ENCODE peak calls at places on chromosomes 12 and 14, in seven cellular contexts. One of them, this sample, is unnamed.

GRCh38 chr12:62891805-62892549 is 43.0 kb downstream of the PPM1H start:
- DNase-seq in HCT116: no peak
- DNase-seq in MM.1S: no peak
- DNase-seq in GM23338: no peak
- DNase-seq in SK-N-SH: no peak
- DNase-seq in GM23248: no peak
- DNase-seq in PC-3: no peak
- DNase-seq in this sample: no peak

GRCh38 chr12:13973981-13974380 is 7.4 kb downstream of the GRIN2B start:
- DNase-seq in PC-3: no peak
- DNase-seq in SK-N-SH: no peak
- DNase-seq in GM23248: no peak
- DNase-seq in MM.1S: no peak
- DNase-seq in HCT116: no peak
- DNase-seq in GM23338: no peak
- DNase-seq in this sample: no peak

GRCh38 chr12:57037264-57037663 is 12.7 kb downstream of the MYO1A start:
- DNase-seq in PC-3: no peak
- DNase-seq in GM23338: no peak
- DNase-seq in HCT116: no peak
- DNase-seq in MM.1S: no peak
- DNase-seq in SK-N-SH: no peak
- DNase-seq in GM23248: no peak
- DNase-seq in this sample: no peak

GRCh38 chr12:25276199-25276937 is 25.6 kb upstream of the KRAS start:
- DNase-seq in HCT116: peak; percentile 42
- DNase-seq in GM23248: peak; percentile 69
- DNase-seq in GM23338: no peak
- DNase-seq in SK-N-SH: peak; percentile 7
- DNase-seq in PC-3: peak; percentile 82
- DNase-seq in MM.1S: peak; percentile 31
- DNase-seq in this sample: no peak

GRCh38 chr12:6358886-6359285 is 16.5 kb downstream of the SCNN1A start:
- DNase-seq in HCT116: no peak
- DNase-seq in PC-3: no peak
- DNase-seq in MM.1S: no peak
- DNase-seq in GM23338: no peak
- DNase-seq in GM23248: no peak
- DNase-seq in SK-N-SH: no peak
- DNase-seq in this sample: no peak

GRCh38 chr12:15886372-15887042 is 4.3 kb downstream of the STRAP start:
- DNase-seq in SK-N-SH: no peak
- DNase-seq in HCT116: no peak
- DNase-seq in MM.1S: no peak
- DNase-seq in GM23248: no peak
- DNase-seq in GM23338: no peak
- DNase-seq in PC-3: peak; percentile 18
- DNase-seq in this sample: no peak

GRCh38 chr14:50741571-50741970 is 73.5 kb upstream of the SAV1 start:
- DNase-seq in GM23248: peak; percentile 39
- DNase-seq in GM23338: no peak
- DNase-seq in MM.1S: peak; percentile 37
- DNase-seq in SK-N-SH: no peak
- DNase-seq in PC-3: peak; percentile 95
- DNase-seq in HCT116: peak; percentile 16
- DNase-seq in this sample: no peak

GRCh38 chr12:86929962-86930361 is 673.8 kb upstream of the MGAT4C start:
- DNase-seq in GM23338: no peak
- DNase-seq in PC-3: no peak
- DNase-seq in SK-N-SH: no peak
- DNase-seq in MM.1S: no peak
- DNase-seq in GM23248: no peak
- DNase-seq in HCT116: no peak
- DNase-seq in this sample: no peak

GRCh38 chr12:4191642-4192041 is 81.9 kb upstream of the CCND2 start:
- DNase-seq in GM23338: no peak
- DNase-seq in HCT116: no peak
- DNase-seq in SK-N-SH: no peak
- DNase-seq in GM23248: no peak
- DNase-seq in MM.1S: no peak
- DNase-seq in PC-3: no peak
- DNase-seq in this sample: no peak

GRCh38 chr12:4190376-4191063 is 83.0 kb upstream of the CCND2 start:
- DNase-seq in HCT116: no peak
- DNase-seq in GM23338: no peak
- DNase-seq in GM23248: no peak
- DNase-seq in PC-3: no peak
- DNase-seq in MM.1S: no peak
- DNase-seq in SK-N-SH: no peak
- DNase-seq in this sample: no peak

GRCh38 chr12:4187916-4188315 is 85.6 kb upstream of the CCND2 start:
- DNase-seq in PC-3: no peak
- DNase-seq in MM.1S: no peak
- DNase-seq in HCT116: no peak
- DNase-seq in SK-N-SH: no peak
- DNase-seq in GM23248: no peak
- DNase-seq in GM23338: no peak
- DNase-seq in this sample: no peak

GRCh38 chr12:4191149-4191548 is 82.4 kb upstream of the CCND2 start:
- DNase-seq in PC-3: no peak
- DNase-seq in GM23248: no peak
- DNase-seq in HCT116: no peak
- DNase-seq in SK-N-SH: no peak
- DNase-seq in GM23338: no peak
- DNase-seq in MM.1S: no peak
- DNase-seq in this sample: no peak

GRCh38 chr12:4189721-4190120 is 83.8 kb upstream of the CCND2 start:
- DNase-seq in MM.1S: no peak
- DNase-seq in GM23338: no peak
- DNase-seq in PC-3: no peak
- DNase-seq in SK-N-SH: no peak
- DNase-seq in GM23248: no peak
- DNase-seq in HCT116: no peak
- DNase-seq in this sample: no peak
- H2AFZ ChIP-seq in MM.1S: no peak overlapping the region
- H2AFZ ChIP-seq in GM23338: peak overlapping the region; percentile 53
- H2AFZ ChIP-seq in PC-3: no peak overlapping the region
- H2AFZ ChIP-seq in SK-N-SH: no peak overlapping the region
- H2AFZ ChIP-seq in GM23248: no peak overlapping the region
- H2AFZ ChIP-seq in HCT116: no peak overlapping the region
- H2AFZ ChIP-seq in this sample: no peak overlapping the region

DNA sequence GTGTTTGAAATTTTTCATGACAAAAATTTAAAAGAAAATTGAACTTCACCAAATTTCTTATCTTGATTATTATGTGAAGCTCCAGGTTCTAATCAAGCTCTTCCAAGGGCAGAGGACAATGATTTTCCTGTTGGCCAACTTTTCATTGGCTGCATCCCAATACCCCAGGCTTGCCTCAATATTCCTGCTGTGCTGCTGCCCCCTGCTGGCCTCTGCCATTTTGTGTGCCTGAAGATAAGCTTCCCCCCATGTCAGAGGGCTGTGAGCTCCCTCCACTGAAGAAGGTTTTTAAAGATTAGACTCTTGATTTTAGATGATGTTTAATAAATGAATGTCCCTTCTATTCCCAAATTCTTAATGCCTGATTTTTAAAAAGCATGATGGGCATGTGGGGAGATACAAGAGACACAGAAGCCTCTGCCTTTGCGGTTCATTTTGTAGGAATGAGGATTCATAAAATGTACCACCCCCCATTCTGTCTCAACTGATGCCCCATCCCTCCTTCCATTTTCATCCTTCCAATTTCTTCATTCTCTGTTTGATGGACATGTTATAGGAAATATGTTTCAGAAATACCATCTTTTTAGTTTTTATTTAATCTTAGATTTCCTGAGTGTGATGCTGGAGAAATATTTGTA is 76.7 kb upstream of the RGS6 start:
- DNase-seq in GM23338: peak; percentile 88
- DNase-seq in GM23248: peak; percentile 76
- DNase-seq in PC-3: peak; percentile 89
- DNase-seq in HCT116: peak; percentile 46
- DNase-seq in SK-N-SH: peak; percentile 65
- DNase-seq in MM.1S: peak; percentile 33
- DNase-seq in this sample: peak; percentile 70
- TF ChIP-seq EZH2phosphoT487 in GM23338: no peak
- TF ChIP-seq EZH2phosphoT487 in GM23248: no peak
- TF ChIP-seq EZH2phosphoT487 in PC-3: no peak
- TF ChIP-seq EZH2phosphoT487 in HCT116: no peak
- TF ChIP-seq EZH2phosphoT487 in SK-N-SH: no peak
- TF ChIP-seq EZH2phosphoT487 in MM.1S: no peak
- TF ChIP-seq EZH2phosphoT487 in this sample: no peak

DNA sequence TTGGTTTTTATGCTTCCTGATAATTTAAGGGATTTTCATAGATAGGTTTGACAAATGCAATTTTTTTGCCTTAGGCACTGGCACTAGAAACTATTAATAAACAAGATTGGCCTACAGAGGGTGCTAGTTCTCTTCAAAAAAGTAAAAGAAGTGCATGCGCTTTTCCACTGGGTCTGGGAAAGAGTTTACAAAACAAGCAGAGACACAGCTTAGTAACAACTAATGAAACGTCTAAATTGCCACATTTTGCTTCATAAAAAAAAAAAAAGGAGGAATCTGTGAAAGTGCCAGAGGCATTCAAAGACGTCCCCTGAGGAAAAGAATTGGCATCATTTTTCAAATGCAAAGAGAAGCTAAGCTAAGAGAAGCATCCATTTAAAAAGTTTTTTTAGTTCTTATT is 58.3 kb upstream of the EEA1 start:
- DNase-seq in SK-N-SH: peak; percentile 48
- DNase-seq in GM23248: peak; percentile 89
- DNase-seq in GM23338: peak; percentile 86
- DNase-seq in PC-3: peak; percentile 87
- DNase-seq in HCT116: peak; percentile 42
- DNase-seq in MM.1S: peak; percentile 83
- DNase-seq in this sample: peak; percentile 79
- H3K4me3 ChIP-seq in SK-N-SH: no peak overlapping the region
- H3K4me3 ChIP-seq in GM23248: no peak overlapping the region
- H3K4me3 ChIP-seq in GM23338: no peak overlapping the region
- H3K4me3 ChIP-seq in PC-3: no peak overlapping the region
- H3K4me3 ChIP-seq in HCT116: no peak overlapping the region
- H3K4me3 ChIP-seq in MM.1S: peak overlapping the region; percentile 31
- H3K4me3 ChIP-seq in this sample: peak overlapping the region; percentile 54

GRCh38 chr12:51388066-51388799 is 3.0 kb downstream of the GALNT6 start:
- DNase-seq in GM23248: peak; percentile 76
- DNase-seq in HCT116: no peak
- DNase-seq in MM.1S: no peak
- DNase-seq in PC-3: peak; percentile 82
- DNase-seq in GM23338: peak; percentile 26
- DNase-seq in SK-N-SH: peak; percentile 83
- DNase-seq in this sample: no peak

GRCh38 chr12:51391047-51391837 is at the start of gene GALNT6:
- DNase-seq in MM.1S: peak; percentile 83
- DNase-seq in GM23338: peak; percentile 87
- DNase-seq in HCT116: no peak
- DNase-seq in PC-3: peak; percentile 70
- DNase-seq in SK-N-SH: peak; percentile 76
- DNase-seq in GM23248: no peak
- DNase-seq in this sample: peak; percentile 58

GRCh38 chr12:51390457-51391046 is 654 bp downstream of the GALNT6 start:
- DNase-seq in MM.1S: no peak
- DNase-seq in GM23248: no peak
- DNase-seq in SK-N-SH: no peak
- DNase-seq in GM23338: no peak
- DNase-seq in PC-3: peak; percentile 14
- DNase-seq in HCT116: no peak
- DNase-seq in this sample: no peak

GRCh38 chr12:51388826-51389225 is 2.4 kb downstream of the GALNT6 start:
- DNase-seq in SK-N-SH: no peak
- DNase-seq in HCT116: no peak
- DNase-seq in GM23338: no peak
- DNase-seq in MM.1S: no peak
- DNase-seq in PC-3: no peak
- DNase-seq in GM23248: no peak
- DNase-seq in this sample: no peak

GRCh38 chr12:51389302-51389999 is 1.8 kb downstream of the GALNT6 start:
- DNase-seq in GM23248: peak; percentile 75
- DNase-seq in HCT116: no peak
- DNase-seq in GM23338: no peak
- DNase-seq in MM.1S: no peak
- DNase-seq in SK-N-SH: no peak
- DNase-seq in PC-3: peak; percentile 78
- DNase-seq in this sample: no peak
- H2AFZ ChIP-seq in GM23248: no peak overlapping the region
- H2AFZ ChIP-seq in HCT116: no peak overlapping the region
- H2AFZ ChIP-seq in GM23338: no peak overlapping the region
- H2AFZ ChIP-seq in MM.1S: no peak overlapping the region
- H2AFZ ChIP-seq in SK-N-SH: no peak overlapping the region
- H2AFZ ChIP-seq in PC-3: no peak overlapping the region
- H2AFZ ChIP-seq in this sample: no peak overlapping the region